ENCODE peak calls at places on chromosomes 11 and 22, in four cellular contexts. F is K562, S is GM12878, M is HepG2. J is an unnamed sample.

GRCh38 chr11:16791494-16791961 is 53.1 kb downstream of the C11orf58 start:
- DNase-seq in F (no peak), M (peak; percentile 24), S (no peak), J (peak; percentile 68)

GRCh38 chr11:128694618-128695481 is 978 bp downstream of the FLI1 start:
- DNase-seq in M (no peak), S (no peak), F (no peak), J (no peak)

GRCh38 chr22:30241576-30242371 is 4.8 kb downstream of the LIF start:
- DNase-seq in F (no peak), S (no peak), M (no peak), J (no peak)

GRCh38 chr11:44949160-44950035 is 1.3 kb downstream of the TP53I11 start:
- DNase-seq in F (peak; percentile 48), S (no peak), M (no peak), J (peak; percentile 58)

GRCh38 chr22:22519591-22519990 is 479 bp downstream of the ZNF280A start:
- DNase-seq in S (no peak), F (peak; percentile 92), M (peak; percentile 48), J (peak; percentile 25)

GRCh38 chr11:45885274-45885920 is at the start of gene MAPK8IP1:
- DNase-seq in F (peak; percentile 98), S (no peak), M (peak; percentile 47), J (no peak)

GRCh38 chr11:82315093-82315492 is 418.6 kb downstream of the FAM181B start:
- DNase-seq in M (peak; percentile 23), S (no peak), F (no peak), J (no peak)

GRCh38 chr11:117607449-117607848 is 189.6 kb downstream of the DSCAML1 start:
- DNase-seq in M (no peak), F (no peak), S (no peak), J (no peak)

GRCh38 chr11:103013426-103013825 is 57.9 kb upstream of the MMP13 start:
- DNase-seq in S (no peak), F (no peak), M (no peak), J (no peak)

DNA sequence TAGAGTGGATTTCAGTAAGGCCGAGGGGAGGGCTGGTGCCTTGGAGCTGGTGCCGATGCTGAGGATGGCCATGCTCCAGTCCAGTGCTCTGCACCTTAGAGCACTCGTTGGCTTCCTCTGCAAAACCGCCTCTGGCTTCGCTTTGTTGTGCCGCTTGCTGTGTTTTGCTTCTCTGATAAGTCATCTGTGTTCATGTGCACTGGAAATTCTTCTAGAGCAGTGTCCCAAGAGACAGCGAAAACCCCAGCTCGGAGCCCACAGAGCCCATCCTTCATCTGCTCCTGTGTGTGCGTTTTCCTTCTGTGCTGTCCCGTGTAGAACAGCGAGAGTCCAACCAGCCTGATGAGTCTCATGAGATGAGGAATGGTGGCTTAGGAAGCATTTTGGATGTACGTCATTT is 12.1 kb downstream of the FAM118A start:
- DNase-seq in F (no peak), M (no peak), S (no peak), J (no peak)
- TF ChIP-seq HDAC2 in F (no peak), M (no peak), S (no peak), J (no peak)

GRCh38 chr11:114180301-114181055 is 115.7 kb upstream of the NNMT start:
- DNase-seq in F (no peak), S (no peak), M (peak; percentile 12), J (peak; percentile 15)

GRCh38 chr11:114182471-114182968 is 113.7 kb upstream of the NNMT start:
- DNase-seq in F (no peak), M (no peak), S (no peak), J (no peak)

GRCh38 chr11:114181195-114181594 is 115.0 kb upstream of the NNMT start:
- DNase-seq in S (no peak), M (no peak), F (no peak), J (no peak)

GRCh38 chr11:114183041-114183511 is 113.1 kb upstream of the NNMT start:
- DNase-seq in M (no peak), S (no peak), F (peak; percentile 33), J (no peak)

DNA sequence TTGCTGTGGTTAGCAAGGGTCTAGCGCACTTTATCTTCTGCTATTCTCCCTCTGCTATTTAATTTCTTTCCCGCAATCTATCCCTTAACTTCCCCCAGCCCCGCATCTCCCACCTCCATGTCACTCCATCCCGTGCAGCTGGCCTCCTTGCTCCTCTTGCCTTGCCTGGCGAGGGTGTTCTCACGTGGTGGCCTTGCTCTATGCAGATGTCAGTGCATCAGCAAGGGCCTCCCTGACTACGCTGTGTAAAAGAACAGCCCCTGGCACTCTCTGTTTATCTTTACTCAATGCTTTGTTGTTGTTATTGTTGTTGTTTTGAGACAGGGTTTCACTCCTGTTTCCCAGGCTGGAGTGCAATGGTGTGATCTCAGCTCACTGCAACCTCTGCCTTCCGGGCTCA is 114.4 kb upstream of the NNMT start:
- DNase-seq in M (no peak), F (no peak), S (no peak), J (no peak)
- H3K4me1 ChIP-seq in M (no peaks in the 10 kb centered on the region), F (peaks cover 7% of the 10 kb centered on the region), S (no peaks in the 10 kb centered on the region), J (no peaks in the 10 kb centered on the region)

GRCh38 chr11:748007-748359 is 719 bp downstream of the TALDO1 start:
- DNase-seq in M (no peak), F (no peak), S (no peak), J (no peak)
- TF ChIP-seq HDAC2 in M (no peak), F (no peak), S (no peak), J (no peak)

DNA sequence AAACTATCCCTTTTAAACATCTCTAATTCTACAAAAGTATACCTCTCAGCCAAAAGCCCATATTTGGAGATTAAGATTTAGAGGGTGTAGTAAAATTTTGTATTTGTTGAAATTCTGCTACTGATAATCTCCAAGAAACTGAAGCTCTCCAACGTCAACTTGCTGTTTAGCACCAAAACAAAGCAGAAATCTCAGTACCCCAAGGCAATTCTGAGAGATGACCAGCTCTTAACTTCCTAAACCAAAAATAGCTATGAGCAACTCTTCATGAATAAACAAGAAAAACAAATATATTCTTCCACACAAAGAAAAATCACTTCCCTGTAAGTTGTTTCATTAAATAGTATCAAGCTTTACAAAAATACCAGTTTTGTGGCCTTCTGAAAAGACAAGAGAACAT is 13.3 kb downstream of the RRAS2 start:
- DNase-seq in M (no peak), F (no peak), S (no peak), J (no peak)
- H3K4me1 ChIP-seq in M (peaks cover 21% of the 10 kb centered on the region), F (no peaks in the 10 kb centered on the region), S (peaks cover 3% of the 10 kb centered on the region), J (no peaks in the 10 kb centered on the region)

GRCh38 chr22:46546466-46547178 is 9.2 kb upstream of the CELSR1 start:
- DNase-seq in M (no peak), S (no peak), F (no peak), J (no peak)
- TF ChIP-seq HDAC2 in M (no peak), S (no peak), F (no peak), J (no peak)

DNA sequence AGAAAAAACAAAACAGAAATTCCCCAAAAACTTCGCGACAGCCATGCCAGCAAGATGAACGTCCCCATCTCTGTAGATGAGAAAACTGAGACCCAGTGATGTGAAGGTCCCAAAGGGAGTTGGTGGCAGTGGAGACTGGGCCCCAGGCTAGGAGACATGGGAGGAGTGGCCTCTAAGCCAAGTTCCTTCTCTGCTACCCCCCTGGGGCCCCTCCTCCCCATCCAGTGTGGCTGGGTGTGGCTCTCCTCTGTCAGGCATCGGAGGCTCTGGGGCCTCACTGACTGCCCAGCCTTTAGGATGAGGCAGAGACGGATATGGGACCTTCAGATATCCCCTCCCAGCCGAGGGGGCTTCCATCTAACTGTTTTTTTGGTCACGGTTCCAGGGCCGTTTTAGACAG is 9.8 kb downstream of the RELT start:
- DNase-seq in S (peak; percentile 49), M (no peak), F (peak; percentile 76), J (no peak)
- H3K4me1 ChIP-seq in S (peaks cover 79% of the 10 kb centered on the region), M (peaks cover 16% of the 10 kb centered on the region), F (peaks cover 86% of the 10 kb centered on the region), J (peaks cover 77% of the 10 kb centered on the region)

GRCh38 chr22:23529166-23530103 is 50.7 kb downstream of the IGLL1 start:
- DNase-seq in S (no peak), M (no peak), F (no peak), J (no peak)
- TF ChIP-seq HDAC2 in S (no peak), M (no peak), F (no peak), J (no peak)

DNA sequence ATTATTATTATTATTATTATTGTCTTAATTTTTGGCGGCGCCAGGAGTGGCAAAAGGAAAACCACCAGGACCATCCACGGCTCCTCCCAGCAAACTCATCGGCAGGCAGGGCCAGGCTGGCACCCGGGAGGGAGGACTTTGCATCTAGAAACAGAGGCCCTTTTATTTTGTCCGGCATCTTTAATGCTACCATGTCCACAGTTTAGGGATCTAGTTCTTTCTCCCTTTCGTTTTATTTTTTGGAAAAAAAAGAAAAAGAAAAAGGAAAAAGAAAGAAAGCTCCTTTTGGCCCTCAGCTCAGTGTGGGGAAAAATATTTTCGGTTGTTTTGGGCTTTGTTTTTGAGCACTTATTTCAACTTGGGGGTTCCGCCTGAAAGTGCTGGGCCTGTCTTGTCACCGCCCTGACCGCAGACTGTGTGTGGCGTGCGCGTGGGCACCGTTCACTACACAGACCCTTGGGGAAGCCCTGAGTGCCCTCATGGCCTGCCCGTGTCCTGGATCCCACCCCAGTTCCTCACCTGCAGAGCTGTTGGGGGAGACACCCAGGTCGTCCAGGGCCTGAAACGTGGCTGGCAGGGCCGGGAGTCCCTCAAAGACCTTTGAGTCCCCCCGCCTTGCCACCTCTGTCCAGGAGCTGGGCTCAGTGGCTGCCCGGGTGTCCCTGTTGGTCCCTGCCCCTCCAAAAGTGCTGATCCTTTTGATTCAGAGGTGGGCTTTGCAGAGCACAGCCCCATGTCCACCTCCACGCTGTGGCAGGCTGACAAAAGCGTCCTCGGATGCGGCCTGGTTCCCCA is 69.1 kb upstream of the PPARA start:
- DNase-seq in F (no peak), M (no peak), S (no peak), J (no peak)
- H3K4me1 ChIP-seq in F (peaks cover 50% of the 10 kb centered on the region), M (peaks cover 15% of the 10 kb centered on the region), S (no peaks in the 10 kb centered on the region), J (peaks cover 54% of the 10 kb centered on the region)

DNA sequence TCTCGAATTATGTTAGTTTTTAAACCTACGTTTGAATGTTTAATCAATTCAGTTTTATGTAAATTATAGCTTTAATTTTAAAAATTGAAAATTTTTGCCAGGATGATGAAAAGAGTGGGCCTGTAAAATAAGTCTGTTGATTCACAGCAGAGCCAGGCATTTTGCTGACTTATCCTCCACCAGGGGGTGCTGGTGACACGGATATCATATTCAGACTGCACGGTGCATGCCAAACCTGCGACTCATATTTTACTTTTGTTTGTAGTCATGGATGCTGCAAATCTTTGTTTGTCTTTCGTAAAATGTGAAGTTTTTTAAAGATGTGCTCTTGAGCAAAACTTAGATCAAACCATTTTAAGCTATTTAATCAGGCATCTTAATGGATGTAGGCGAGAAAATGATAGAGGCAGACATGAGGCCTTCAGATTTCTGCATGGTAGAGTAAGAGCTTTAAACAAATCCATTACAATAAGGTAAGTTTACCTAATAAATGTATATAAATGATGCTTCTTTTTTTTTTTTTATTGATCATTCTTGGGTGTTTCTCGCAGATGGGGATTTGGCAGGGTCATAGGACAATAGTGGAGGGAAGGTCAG is 3.6 kb upstream of the OR8B3 start:
- DNase-seq in S (no peak), F (peak; percentile 60), M (peak; percentile 56), J (peak; percentile 70)
- TF ChIP-seq HDAC2 in S (no peak), F (no peak), M (no peak), J (no peak)

J was measured in A549.